ENCODE peak calls at places on chromosome 12, in ten cellular contexts. A is heart left ventricle, Y is endothelial cell of umbilical vein, D is transverse colon, L is tibial nerve, V is breast epithelium, R is HCT116, G is K562, U is suprapubic skin, F is stomach. B is an unnamed sample.

GRCh38 chr12:54700301-54700700 is 52.1 kb upstream of the DCD start:
- DNase-seq in A (no peak), Y (no peak), D (no peak), L (no peak), V (no peak), R (no peak), G (no peak), U (no peak), F (no peak), B (no peak)

GRCh38 chr12:20305470-20305869 is 62.9 kb upstream of the PDE3A start:
- DNase-seq in A (no peak), Y (peak; percentile 18), D (no peak), L (no peak), V (no peak), R (no peak), G (no peak), U (no peak), F (no peak), B (no peak)

GRCh38 chr12:67111182-67111581 is 158.0 kb upstream of the CAND1 start:
- DNase-seq in A (no peak), Y (no peak), D (no peak), L (no peak), V (no peak), R (no peak), G (no peak), U (no peak), F (no peak), B (no peak)

GRCh38 chr12:120979220-120979861 is 998 bp downstream of the HNF1A start:
- DNase-seq in A (no peak), Y (no peak), D (no peak), L (no peak), V (no peak), R (no peak), G (no peak), U (no peak), F (no peak), B (no peak)

GRCh38 chr12:49377386-49377785 is 10.1 kb downstream of the SPATS2 start:
- DNase-seq in A (no peak), Y (no peak), D (no peak), L (no peak), V (no peak), R (no peak), G (no peak), U (no peak), F (no peak), B (no peak)

GRCh38 chr12:49809369-49810158 is 18.6 kb downstream of the NCKAP5L start:
- DNase-seq in A (no peak), Y (no peak), D (no peak), L (peak; percentile 44), V (peak; percentile 22), R (no peak), G (no peak), U (no peak), F (no peak), B (no peak)

GRCh38 chr12:63098851-63099250 is 52.1 kb downstream of the AVPR1A start:
- DNase-seq in A (no peak), Y (no peak), D (no peak), L (no peak), V (no peak), R (no peak), G (peak; percentile 9), U (no peak), F (no peak), B (no peak)

GRCh38 chr12:21882635-21883034 is 58.6 kb downstream of the ABCC9 start:
- DNase-seq in A (no peak), Y (no peak), D (no peak), L (no peak), V (no peak), R (no peak), G (no peak), U (no peak), F (no peak), B (no peak)

GRCh38 chr12:109065853-109066193 is 13.4 kb downstream of the USP30 start:
- DNase-seq in A (no peak), Y (no peak), D (no peak), L (no peak), V (no peak), R (no peak), G (no peak), U (no peak), F (no peak), B (no peak)

GRCh38 chr12:21940972-21941521 is at the start of gene ABCC9:
- DNase-seq in A (peak; percentile 79), Y (peak; percentile 16), D (peak; percentile 13), L (peak; percentile 17), V (no peak), R (no peak), G (no peak), U (peak; percentile 83), F (peak; percentile 28), B (no peak)

GRCh38 chr12:53989227-53990113 is 4.5 kb downstream of the HOXC10 start:
- DNase-seq in A (no peak), Y (peak; percentile 16), D (no peak), L (no peak), V (no peak), R (no peak), G (no peak), U (no peak), F (no peak), B (no peak)

GRCh38 chr12:103801709-103802585 is 39.1 kb downstream of the NT5DC3 start:
- DNase-seq in A (no peak), Y (no peak), D (no peak), L (no peak), V (no peak), R (peak; percentile 51), G (no peak), U (no peak), F (no peak), B (no peak)

GRCh38 chr12:104742551-104742961 is 215.5 kb downstream of the SLC41A2 start:
- DNase-seq in A (no peak), Y (no peak), D (no peak), L (no peak), V (no peak), R (no peak), G (no peak), U (no peak), F (peak; percentile 44), B (no peak)

GRCh38 chr12:6338955-6339761 is 2.7 kb downstream of the TNFRSF1A start:
- DNase-seq in A (no peak), Y (peak; percentile 43), D (no peak), L (no peak), V (no peak), R (no peak), G (no peak), U (no peak), F (no peak), B (no peak)

GRCh38 chr12:70398862-70399261 is 32.8 kb downstream of the KCNMB4 start:
- DNase-seq in A (no peak), Y (no peak), D (no peak), L (no peak), V (no peak), R (no peak), G (no peak), U (no peak), F (no peak), B (no peak)
- H3K27ac ChIP-seq in A (no peak overlapping the region), Y (no peak overlapping the region), D (no peak overlapping the region), L (no peak overlapping the region), V (no peak overlapping the region), R (no peak overlapping the region), G (no peak overlapping the region), U (no peak overlapping the region), F (no peak overlapping the region), B (no peak overlapping the region)

GRCh38 chr12:55972906-55973597 is 826 bp upstream of the RAB5B start:
- DNase-seq in A (no peak), Y (no peak), D (peak; percentile 18), L (no peak), V (no peak), R (no peak), G (no peak), U (no peak), F (no peak), B (no peak)
- TF ChIP-seq POLR2A in A (no peak), Y (peak; percentile 42), D (peak; percentile 68), L (peak; percentile 51), V (peak; percentile 51), R (no peak), G (peak; percentile 59), U (no peak), F (peak; percentile 69), B (peak; percentile 22)

DNA sequence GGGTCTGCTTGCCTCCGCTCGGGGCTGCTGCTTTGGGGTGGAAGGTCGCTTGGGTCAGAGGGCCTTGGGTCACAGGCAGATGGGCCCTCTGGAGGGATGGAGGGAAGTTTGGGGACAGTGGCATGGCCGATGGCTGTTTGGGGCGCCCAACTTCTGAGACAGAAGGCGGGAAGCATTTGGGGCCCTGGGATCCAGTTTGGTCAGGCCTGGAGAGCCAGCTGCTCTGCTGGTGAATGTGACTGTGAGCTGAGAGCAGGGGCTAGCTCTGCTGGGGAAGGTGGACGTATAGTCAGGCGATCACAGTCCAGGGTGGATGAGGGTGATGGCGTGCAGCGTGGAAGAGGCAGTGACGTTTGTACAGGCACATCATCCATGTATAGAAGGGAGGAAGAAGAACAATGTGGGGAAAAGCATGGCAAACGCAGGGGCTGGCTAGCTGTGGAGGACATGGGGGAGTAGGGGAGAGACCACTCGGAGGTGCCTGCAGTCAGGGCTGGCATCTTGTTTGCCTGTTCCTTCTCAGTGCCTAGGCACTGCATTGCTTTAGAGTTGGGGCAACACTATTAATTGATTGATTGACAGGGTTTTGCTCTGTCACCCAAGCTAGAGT is 57.5 kb downstream of the TSPAN9 start:
- DNase-seq in A (no peak), Y (no peak), D (no peak), L (no peak), V (no peak), R (no peak), G (no peak), U (no peak), F (no peak), B (no peak)
- H3K4me1 ChIP-seq in A (peaks cover 91% of the 10 kb centered on the region), Y (peaks cover 19% of the 10 kb centered on the region), D (peaks cover 15% of the 10 kb centered on the region), L (peaks cover 72% of the 10 kb centered on the region), V (peaks cover 12% of the 10 kb centered on the region), R (peaks cover 4% of the 10 kb centered on the region), G (no peaks in the 10 kb centered on the region), U (peaks cover 37% of the 10 kb centered on the region), F (peaks cover 47% of the 10 kb centered on the region), B (peaks cover 31% of the 10 kb centered on the region)

GRCh38 chr12:95694148-95694547 is 96.4 kb downstream of the NTN4 start:
- DNase-seq in A (no peak), Y (no peak), D (peak; percentile 63), L (no peak), V (no peak), R (no peak), G (no peak), U (no peak), F (peak; percentile 41), B (no peak)
- H3K27ac ChIP-seq in A (peak overlapping the region; percentile 67), Y (no peak overlapping the region), D (peak overlapping the region; percentile 32), L (peak overlapping the region; percentile 57), V (no peak overlapping the region), R (no peak overlapping the region), G (no peak overlapping the region), U (no peak overlapping the region), F (no peak overlapping the region), B (peak overlapping the region; percentile 26)

DNA sequence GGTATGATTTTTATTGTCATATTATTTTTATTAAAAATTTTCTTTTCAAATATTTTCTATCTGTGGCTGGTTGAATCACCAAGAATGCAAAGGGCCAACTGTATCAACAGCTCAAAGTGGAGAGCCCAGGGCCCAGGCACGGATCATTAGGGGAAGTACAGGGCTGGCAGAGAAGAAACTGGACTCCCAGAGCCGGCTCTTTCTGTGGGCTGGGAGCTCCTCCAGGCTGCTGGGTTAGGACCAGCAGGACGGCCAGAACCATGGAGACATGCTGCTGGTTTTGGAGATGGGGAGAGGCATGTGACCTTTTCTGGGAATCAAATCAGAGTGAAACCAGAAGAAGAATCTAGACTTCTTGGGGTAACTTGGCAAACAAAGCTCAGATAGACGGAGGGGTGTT is 220.5 kb downstream of the CACNA1C start:
- DNase-seq in A (no peak), Y (no peak), D (no peak), L (no peak), V (no peak), R (no peak), G (no peak), U (no peak), F (no peak), B (no peak)
- TF ChIP-seq POLR2A in A (no peak), Y (no peak), D (no peak), L (no peak), V (no peak), R (no peak), G (no peak), U (no peak), F (no peak), B (no peak)